ENCODE peak calls at places on chromosomes 13 and 19, in five cellular contexts. O, S, J, B and Z are unnamed samples.
A peak's percentile ranks its signal among the peaks of the same experiment; 100 is the strongest.

GRCh38 chr13:98142427-98143156 is at the start of gene FARP1:
- DNase-seq in O (no peak), S (peak; percentile 79), J (no peak), B (peak; percentile 89), Z (peak; percentile 80)

GRCh38 chr19:9043524-9043923 is 33.3 kb upstream of the MUC16 start:
- DNase-seq in O (no peak), S (no peak), J (no peak), B (no peak), Z (no peak)

GRCh38 chr13:108632649-108633167 is 3.3 kb downstream of the MYO16 start:
- DNase-seq in O (no peak), S (no peak), J (no peak), B (no peak), Z (no peak)

GRCh38 chr13:91122766-91123165 is 224.7 kb upstream of the MIR17HG start:
- DNase-seq in O (no peak), S (no peak), J (no peak), B (no peak), Z (no peak)

GRCh38 chr19:31725051-31725450 is 375.8 kb upstream of the TSHZ3 start:
- DNase-seq in O (no peak), S (no peak), J (no peak), B (no peak), Z (no peak)

GRCh38 chr19:3450796-3451411 is 29.4 kb downstream of the SMIM24 start:
- DNase-seq in O (no peak), S (no peak), J (no peak), B (no peak), Z (peak; percentile 84)

GRCh38 chr19:34837262-34837661 is 64.2 kb upstream of the ZNF599 start:
- DNase-seq in O (no peak), S (peak; percentile 59), J (no peak), B (no peak), Z (no peak)

GRCh38 chr13:20525144-20525600 is 485 bp downstream of the CRYL1 start:
- DNase-seq in O (no peak), S (peak; percentile 39), J (no peak), B (peak; percentile 54), Z (no peak)

GRCh38 chr13:98143601-98144500 is 957 bp downstream of the FARP1 start:
- DNase-seq in O (no peak), S (peak; percentile 45), J (no peak), B (peak; percentile 48), Z (no peak)

GRCh38 chr19:58227964-58228583 is 640 bp upstream of the ZNF544 start:
- DNase-seq in O (peak; percentile 53), S (no peak), J (no peak), B (peak; percentile 39), Z (no peak)

GRCh38 chr13:28204690-28205443 is 66.5 kb downstream of the PAN3 start:
- DNase-seq in O (no peak), S (no peak), J (no peak), B (no peak), Z (no peak)

GRCh38 chr13:42794572-42795275 is 13.3 kb downstream of the FAM216B start:
- DNase-seq in O (no peak), S (no peak), J (no peak), B (no peak), Z (no peak)

GRCh38 chr19:1633269-1633606 is 19.2 kb downstream of the TCF3 start:
- DNase-seq in O (no peak), S (no peak), J (no peak), B (no peak), Z (no peak)

GRCh38 chr19:42423462-42424344 is 3.5 kb downstream of the LIPE start:
- DNase-seq in O (peak; percentile 99), S (peak; percentile 88), J (no peak), B (peak; percentile 84), Z (peak; percentile 89)

GRCh38 chr19:11223208-11223607 is 16.2 kb upstream of the ANGPTL8 start:
- DNase-seq in O (no peak), S (no peak), J (no peak), B (no peak), Z (no peak)

GRCh38 chr13:106172176-106172905 is 363.1 kb downstream of the EFNB2 start:
- DNase-seq in O (no peak), S (no peak), J (no peak), B (no peak), Z (no peak)

GRCh38 chr19:3459322-3459881 is 20.9 kb downstream of the SMIM24 start:
- DNase-seq in O (no peak), S (peak; percentile 76), J (no peak), B (no peak), Z (peak; percentile 88)

GRCh38 chr19:33301011-33301899 is 1.1 kb downstream of the CEBPA start:
- DNase-seq in O (no peak), S (no peak), J (no peak), B (peak; percentile 48), Z (no peak)

GRCh38 chr13:30442854-30443379 is 20.6 kb downstream of the UBE2L5 start:
- DNase-seq in O (peak; percentile 97), S (no peak), J (no peak), B (no peak), Z (no peak)

GRCh38 chr13:67221630-67222226 is 8.4 kb downstream of the PCDH9 start:
- DNase-seq in O (peak; percentile 66), S (no peak), J (no peak), B (no peak), Z (no peak)

GRCh38 chr19:56162258-56162657 is 13.6 kb upstream of the GALP start:
- DNase-seq in O (no peak), S (no peak), J (no peak), B (no peak), Z (no peak)

GRCh38 chr13:97945792-97946419 is 7.6 kb upstream of the IPO5 start:
- DNase-seq in O (peak; percentile 67), S (no peak), J (no peak), B (no peak), Z (no peak)

GRCh38 chr19:7377196-7377595 is 28.5 kb downstream of the ARHGEF18 start:
- DNase-seq in O (no peak), S (no peak), J (no peak), B (no peak), Z (no peak)

GRCh38 chr13:28872427-28873176 is 52.5 kb downstream of the MTUS2 start:
- DNase-seq in O (no peak), S (no peak), J (no peak), B (no peak), Z (no peak)

GRCh38 chr19:10418281-10419199 is 1.8 kb upstream of the PDE4A start:
- DNase-seq in O (no peak), S (no peak), J (no peak), B (no peak), Z (no peak)